ENCODE peak calls at places on chromosomes 7 and 10, in ten cellular contexts. K is neural crest cell, E is GM03348, R is NCI-H446, D is colonic mucosa, Q is NCI-H774, S is RWPE1, C is PC-9, B is NCI-H345, G is ovary. F is an unnamed sample.

GRCh38 chr10:119143657-119144056 is 21.9 kb downstream of the SFXN4 start:
- DNase-seq in R (no peak), B (no peak), S (no peak), K (no peak), E (no peak), Q (no peak), D (no peak), G (no peak), C (no peak), F (no peak)

GRCh38 chr10:36704124-36704523 is 421.3 kb upstream of the ANKRD30A start:
- DNase-seq in D (no peak), C (no peak), B (no peak), R (no peak), S (no peak), G (no peak), E (no peak), Q (no peak), K (no peak), F (no peak)

GRCh38 chr7:83148776-83149175 is 13.9 kb downstream of the PCLO start:
- DNase-seq in R (no peak), C (peak; percentile 37), K (no peak), D (no peak), E (no peak), S (peak; percentile 44), B (no peak), G (no peak), Q (no peak), F (no peak)

GRCh38 chr10:131065673-131066331 is 245.7 kb downstream of the TCERG1L start:
- DNase-seq in E (no peak), Q (no peak), D (no peak), S (no peak), B (no peak), K (no peak), C (no peak), R (no peak), G (peak; percentile 47), F (no peak)

GRCh38 chr7:18036783-18037182 is 9.1 kb upstream of the PRPS1L1 start:
- DNase-seq in R (no peak), B (no peak), D (no peak), Q (no peak), S (no peak), C (no peak), K (no peak), E (no peak), G (no peak), F (no peak)

GRCh38 chr7:143322646-143323343 is 6.9 kb downstream of the CLCN1 start:
- DNase-seq in K (no peak), B (no peak), E (no peak), Q (no peak), G (no peak), C (no peak), D (no peak), R (no peak), S (no peak), F (no peak)

GRCh38 chr10:35563266-35563891 is 41.8 kb upstream of the GJD4 start:
- DNase-seq in S (peak; percentile 62), D (peak; percentile 45), R (peak; percentile 15), G (peak; percentile 64), E (peak; percentile 81), B (peak; percentile 47), K (peak; percentile 59), C (no peak), Q (peak; percentile 38), F (peak; percentile 67)

GRCh38 chr7:25860206-25860881 is 291.7 kb upstream of the NFE2L3 start:
- DNase-seq in G (no peak), C (no peak), K (peak; percentile 34), D (no peak), E (no peak), S (peak; percentile 61), B (no peak), R (peak; percentile 18), Q (no peak), F (no peak)

GRCh38 chr10:62244785-62245595 is 23.7 kb downstream of the RTKN2 start:
- DNase-seq in G (peak; percentile 53), C (peak; percentile 58), D (peak; percentile 70), K (no peak), Q (peak; percentile 63), R (peak; percentile 53), E (peak; percentile 40), S (peak; percentile 26), B (peak; percentile 42), F (peak; percentile 13)

GRCh38 chr7:151806204-151806603 is 70.7 kb downstream of the PRKAG2 start:
- DNase-seq in S (no peak), G (no peak), Q (no peak), K (no peak), E (no peak), R (no peak), B (no peak), D (no peak), C (no peak), F (no peak)

GRCh38 chr10:61842755-61843497 is 58.6 kb upstream of the ARID5B start:
- DNase-seq in Q (no peak), G (no peak), B (no peak), S (peak; percentile 38), C (no peak), E (peak; percentile 65), R (no peak), D (no peak), K (no peak), F (no peak)

GRCh38 chr7:4840097-4840501 is 21.7 kb downstream of the PAPOLB start:
- DNase-seq in D (no peak), Q (no peak), B (no peak), E (no peak), S (no peak), G (no peak), C (no peak), K (no peak), R (no peak), F (no peak)

F was measured in T47D.